ENCODE peak calls at places on chromosomes 13 and 19, in four cellular contexts. C is heart right ventricle, I is AG09309, H is tibial nerve. M is an unnamed sample.

GRCh38 chr13:94988654-94989053 is 276.3 kb upstream of the SOX21 start:
- DNase-seq in C (no peak), I (no peak), H (no peak), M (no peak)

GRCh38 chr13:38657191-38657590 is 29.7 kb upstream of the FREM2 start:
- DNase-seq in C (no peak), I (no peak), H (no peak), M (no peak)

GRCh38 chr13:20869540-20869939 is 33.0 kb downstream of the XPO4 start:
- DNase-seq in C (no peak), I (no peak), H (no peak), M (no peak)

GRCh38 chr13:97913206-97913605 is 40.3 kb upstream of the IPO5 start:
- DNase-seq in C (no peak), I (no peak), H (no peak), M (no peak)

GRCh38 chr19:19591133-19591825 is 27.2 kb downstream of the PBX4 start:
- DNase-seq in C (no peak), I (peak; percentile 86), H (no peak), M (no peak)

GRCh38 chr13:94329754-94330551 is 149.5 kb downstream of the DCT start:
- DNase-seq in C (no peak), I (peak; percentile 78), H (no peak), M (no peak)

GRCh38 chr19:18672606-18673337 is 10.7 kb upstream of the CRTC1 start:
- DNase-seq in C (no peak), I (no peak), H (no peak), M (no peak)

GRCh38 chr19:35738887-35739229 is 3.4 kb downstream of the IGFLR1 start:
- DNase-seq in C (no peak), I (no peak), H (no peak), M (no peak)

GRCh38 chr19:34235425-34235940 is 18.9 kb upstream of the GARRE1 start:
- DNase-seq in C (no peak), I (no peak), H (no peak), M (no peak)

GRCh38 chr19:46040952-46041500 is at the start of gene IGFL4:
- DNase-seq in C (no peak), I (no peak), H (no peak), M (no peak)

GRCh38 chr19:54152878-54153524 is 6.5 kb downstream of the LENG1 start:
- DNase-seq in C (no peak), I (no peak), H (no peak), M (no peak)

GRCh38 chr19:2145831-2146241 is 5.5 kb downstream of the AP3D1 start:
- DNase-seq in C (no peak), I (no peak), H (no peak), M (no peak)

GRCh38 chr13:34654682-34655081 is 287.4 kb upstream of the NBEA start:
- DNase-seq in C (no peak), I (no peak), H (no peak), M (no peak)

GRCh38 chr13:29704648-29705047 is 109.2 kb upstream of the SLC7A1 start:
- DNase-seq in C (no peak), I (no peak), H (no peak), M (no peak)

GRCh38 chr13:107210216-107211010 is 642.5 kb upstream of the ARGLU1 start:
- DNase-seq in C (no peak), I (peak; percentile 46), H (no peak), M (no peak)

GRCh38 chr13:94143624-94144350 is 335.7 kb downstream of the DCT start:
- DNase-seq in C (no peak), I (no peak), H (no peak), M (no peak)

GRCh38 chr19:41944336-41944735 is 14.8 kb downstream of the RABAC1 start:
- DNase-seq in C (no peak), I (no peak), H (no peak), M (no peak)

GRCh38 chr13:58619396-58620113 is 988.0 kb downstream of the PCDH17 start:
- DNase-seq in C (no peak), I (no peak), H (no peak), M (no peak)

GRCh38 chr13:37141011-37141410 is 35.5 kb upstream of the CSNK1A1L start:
- DNase-seq in C (no peak), I (no peak), H (no peak), M (no peak)

GRCh38 chr13:49926019-49926418 is 10.1 kb downstream of the SPRYD7 start:
- DNase-seq in C (no peak), I (no peak), H (no peak), M (no peak)

GRCh38 chr19:12703056-12703455 is 6.6 kb upstream of the FBXW9 start:
- DNase-seq in C (no peak), I (no peak), H (no peak), M (no peak)

GRCh38 chr13:102597029-102598015 is 536 bp downstream of the TPP2 start:
- DNase-seq in C (peak; percentile 14), I (no peak), H (no peak), M (no peak)

GRCh38 chr19:944171-944567 is 18.3 kb downstream of the ARID3A start:
- DNase-seq in C (no peak), I (no peak), H (no peak), M (no peak)

GRCh38 chr13:22757530-22758120 is 423.2 kb upstream of the SGCG start:
- DNase-seq in C (no peak), I (no peak), H (no peak), M (no peak)

GRCh38 chr13:108115739-108116138 is 99.6 kb downstream of the LIG4 start:
- DNase-seq in C (no peak), I (no peak), H (no peak), M (no peak)

GRCh38 chr19:47280183-47280797 is 5.6 kb downstream of the INAFM1 start:
- DNase-seq in C (no peak), I (no peak), H (no peak), M (no peak)

GRCh38 chr19:35247526-35248309 is 1.1 kb upstream of the LSR start:
- DNase-seq in C (peak; percentile 55), I (no peak), H (no peak), M (no peak)

GRCh38 chr13:97911311-97912138 is 42.0 kb upstream of the IPO5 start:
- DNase-seq in C (no peak), I (no peak), H (no peak), M (no peak)

GRCh38 chr19:57410748-57411671 is at the start of gene ZNF17:
- DNase-seq in C (peak; percentile 96), I (peak; percentile 70), H (peak; percentile 82), M (peak; percentile 83)

GRCh38 chr13:98157609-98158008 is 14.7 kb downstream of the FARP1 start:
- DNase-seq in C (no peak), I (no peak), H (no peak), M (no peak)

GRCh38 chr19:33350538-33351309 is 22.8 kb upstream of the CEBPG start:
- DNase-seq in C (no peak), I (peak; percentile 47), H (no peak), M (no peak)

GRCh38 chr13:32895296-32895695 is 120.9 kb upstream of the KL start:
- DNase-seq in C (no peak), I (no peak), H (no peak), M (no peak)

GRCh38 chr13:32894589-32895001 is 121.6 kb upstream of the KL start:
- DNase-seq in C (no peak), I (peak; percentile 73), H (no peak), M (no peak)

GRCh38 chr13:32893176-32893575 is 123.0 kb upstream of the KL start:
- DNase-seq in C (no peak), I (no peak), H (no peak), M (no peak)

GRCh38 chr13:32887617-32888016 is 128.6 kb upstream of the KL start:
- DNase-seq in C (no peak), I (no peak), H (no peak), M (no peak)

GRCh38 chr13:32889986-32890565 is 126.1 kb upstream of the KL start:
- DNase-seq in C (no peak), I (no peak), H (no peak), M (no peak)
- H3K4me3 ChIP-seq in C (no peak overlapping the region), I (no peak overlapping the region), H (no peak overlapping the region), M (no peak overlapping the region)

GRCh38 chr19:52532480-52532879 is 5.0 kb downstream of the ZNF808 start:
- DNase-seq in C (no peak), I (no peak), H (no peak), M (no peak)
- H3K4me3 ChIP-seq in C (no peak overlapping the region), I (no peak overlapping the region), H (no peak overlapping the region), M (no peak overlapping the region)

GRCh38 chr19:21422244-21422643 is 25.3 kb downstream of the ZNF493 start:
- DNase-seq in C (no peak), I (no peak), H (no peak), M (no peak)

GRCh38 chr19:21423057-21424041 is 26.4 kb downstream of the ZNF493 start:
- DNase-seq in C (no peak), I (no peak), H (no peak), M (no peak)
- H3K4me3 ChIP-seq in C (no peak overlapping the region), I (no peak overlapping the region), H (no peak overlapping the region), M (no peak overlapping the region)

GRCh38 chr19:10816691-10817090 is 19.3 kb downstream of the TMED1 start:
- DNase-seq in C (no peak), I (no peak), H (no peak), M (no peak)
- H3K4me3 ChIP-seq in C (peak overlapping the region; percentile 36), I (peak overlapping the region; percentile 91), H (peak overlapping the region; percentile 16), M (peak overlapping the region; percentile 75)

DNA sequence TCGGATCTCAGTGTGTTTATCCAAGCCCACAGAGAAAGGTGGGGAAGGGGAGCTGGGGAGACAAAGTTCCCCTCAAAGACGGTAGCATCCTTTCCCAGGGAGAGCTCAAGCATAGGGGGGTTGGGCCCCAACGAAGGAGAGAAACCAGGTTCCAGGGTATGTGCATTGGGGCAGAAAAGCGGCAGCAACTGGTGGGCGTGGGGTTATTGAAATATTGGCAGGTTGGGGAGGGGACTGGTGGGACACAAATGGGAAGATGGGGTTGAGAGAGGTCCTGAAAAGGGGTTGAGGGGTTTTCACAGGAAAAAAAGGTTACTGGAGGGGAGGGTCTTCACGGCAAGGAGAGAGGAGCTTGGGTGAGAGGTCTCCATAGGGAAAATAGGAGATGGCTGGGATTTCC is 1.0 kb downstream of the ASF1B start:
- DNase-seq in C (no peak), I (no peak), H (no peak), M (no peak)
- H3K4me3 ChIP-seq in C (no peak overlapping the region), I (peak overlapping the region; percentile 76), H (no peak overlapping the region), M (no peak overlapping the region)

GRCh38 chr13:30959678-30960077 is 27.2 kb downstream of the TEX26 start:
- DNase-seq in C (no peak), I (no peak), H (no peak), M (no peak)

DNA sequence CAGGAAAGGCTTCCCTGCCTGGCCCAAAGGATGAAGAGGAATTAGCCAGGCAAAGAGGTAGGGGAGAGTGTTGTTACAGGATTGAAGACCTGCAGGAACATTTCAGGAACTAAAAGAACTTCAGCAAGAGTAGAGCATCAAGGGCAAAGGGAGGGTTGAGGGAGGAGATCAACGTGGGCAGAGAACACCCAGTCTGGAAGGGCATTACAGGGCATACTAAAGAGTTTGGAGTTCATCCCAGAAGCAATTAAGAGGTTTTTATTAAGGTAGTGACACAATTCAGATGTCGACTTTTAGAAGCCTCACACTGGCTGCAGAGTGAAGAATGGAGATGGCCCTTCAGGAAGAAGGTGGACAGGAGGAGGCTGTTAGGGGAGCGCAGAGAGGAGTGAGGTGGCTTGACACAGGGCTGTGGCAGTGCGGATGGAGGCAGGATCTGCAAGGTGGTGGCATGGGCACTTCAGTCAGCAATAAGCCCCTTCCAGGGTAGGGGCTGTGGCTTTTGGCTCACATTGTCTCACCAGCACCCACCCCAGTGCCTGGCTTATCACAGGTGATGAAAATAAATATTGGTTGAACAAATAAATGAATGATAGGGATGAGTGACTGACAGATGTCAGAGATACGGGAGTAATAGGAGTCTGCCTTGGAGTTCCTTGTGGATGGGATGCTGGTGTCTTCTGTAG is 24.9 kb downstream of the TEX26 start:
- DNase-seq in C (no peak), I (no peak), H (no peak), M (no peak)
- H3K4me3 ChIP-seq in C (no peak overlapping the region), I (no peak overlapping the region), H (no peak overlapping the region), M (no peak overlapping the region)

M was measured in thoracic aorta.